ENCODE peak calls at places on chromosome 13, in five cellular contexts. V is right atrium auricular region, M is mesendoderm, Y is adipocyte, H is GM06990. I is an unnamed sample.

GRCh38 chr13:21812192-21812626 is 141.3 kb downstream of the FGF9 start:
- DNase-seq in V (no peak), M (no peak), Y (no peak), H (no peak), I (no peak)

GRCh38 chr13:68190826-68191225 is 960.7 kb upstream of the PCDH9 start:
- DNase-seq in V (no peak), M (peak), Y (peak), H (no peak), I (no peak)

GRCh38 chr13:80604094-80604493 is 263.2 kb upstream of the SPRY2 start:
- DNase-seq in V (no peak), M (peak), Y (no peak), H (no peak), I (no peak)

GRCh38 chr13:110206170-110206569 is 100.8 kb downstream of the COL4A1 start:
- DNase-seq in V (no peak), M (no peak), Y (no peak), H (no peak), I (no peak)

GRCh38 chr13:83221256-83221655 is 661.0 kb downstream of the SLITRK1 start:
- DNase-seq in V (no peak), M (peak), Y (no peak), H (no peak), I (no peak)

GRCh38 chr13:40315416-40316064 is 350.9 kb downstream of the FOXO1 start:
- DNase-seq in V (no peak), M (peak), Y (no peak), H (no peak), I (no peak)

GRCh38 chr13:47594833-47595232 is 406.2 kb downstream of the SUCLA2 start:
- DNase-seq in V (no peak), M (peak), Y (no peak), H (no peak), I (no peak)

GRCh38 chr13:71254384-71254783 is 612.6 kb downstream of the DACH1 start:
- DNase-seq in V (no peak), M (peak), Y (no peak), H (no peak), I (no peak)

GRCh38 chr13:32067149-32067961 is 35.8 kb downstream of the FRY start:
- DNase-seq in V (no peak), M (no peak), Y (no peak), H (no peak), I (no peak)

GRCh38 chr13:86464193-86464592 is 665.0 kb upstream of the SLITRK6 start:
- DNase-seq in V (no peak), M (peak), Y (no peak), H (no peak), I (no peak)

GRCh38 chr13:31998131-31998530 is 33.4 kb upstream of the FRY start:
- DNase-seq in V (no peak), M (peak), Y (peak), H (no peak), I (no peak)

GRCh38 chr13:90454002-90454636 is 893.4 kb upstream of the MIR17HG start:
- DNase-seq in V (no peak), M (no peak), Y (no peak), H (no peak), I (no peak)

GRCh38 chr13:102769679-102770078 is 3.9 kb downstream of the TEX30 start:
- DNase-seq in V (no peak), M (no peak), Y (peak), H (no peak), I (no peak)

GRCh38 chr13:33578786-33579185 is 239.2 kb upstream of the RFC3 start:
- DNase-seq in V (no peak), M (peak), Y (no peak), H (no peak), I (no peak)

GRCh38 chr13:43036386-43037220 is 13.2 kb downstream of the DNAJC15 start:
- DNase-seq in V (no peak), M (peak), Y (no peak), H (no peak), I (no peak)

GRCh38 chr13:21834511-21834910 is 163.6 kb downstream of the FGF9 start:
- DNase-seq in V (no peak), M (peak), Y (no peak), H (no peak), I (no peak)

GRCh38 chr13:85864963-85865530 is 65.8 kb upstream of the SLITRK6 start:
- DNase-seq in V (no peak), M (peak), Y (peak), H (no peak), I (no peak)

GRCh38 chr13:25169356-25169755 is 2.7 kb downstream of the AMER2 start:
- DNase-seq in V (no peak), M (no peak), Y (no peak), H (no peak), I (no peak)

GRCh38 chr13:73754727-73755292 is 379.4 kb downstream of the KLF12 start:
- DNase-seq in V (no peak), M (peak), Y (peak), H (no peak), I (no peak)

GRCh38 chr13:95023405-95023804 is 277.8 kb downstream of the ABCC4 start:
- DNase-seq in V (no peak), M (peak), Y (no peak), H (no peak), I (no peak)

GRCh38 chr13:45700971-45701900 is 884 bp upstream of the CBY2 start:
- DNase-seq in V (peak), M (no peak), Y (no peak), H (peak), I (peak)

GRCh38 chr13:60331249-60332012 is 65.6 kb upstream of the TDRD3 start:
- DNase-seq in V (no peak), M (peak), Y (no peak), H (no peak), I (no peak)

GRCh38 chr13:99656092-99656745 is 154.9 kb downstream of the TM9SF2 start:
- DNase-seq in V (peak), M (peak), Y (peak), H (no peak), I (peak)
- H3K4me3 ChIP-seq in V (no peak), M (no peak), Y (no peak), H (no peak), I (no peak)

GRCh38 chr13:75135325-75135825 is 346.6 kb downstream of the TBC1D4 start:
- DNase-seq in V (no peak), M (peak), Y (peak), H (no peak), I (no peak)
- H3K4me3 ChIP-seq in V (no peak), M (no peak), Y (no peak), H (no peak), I (no peak)

DNA sequence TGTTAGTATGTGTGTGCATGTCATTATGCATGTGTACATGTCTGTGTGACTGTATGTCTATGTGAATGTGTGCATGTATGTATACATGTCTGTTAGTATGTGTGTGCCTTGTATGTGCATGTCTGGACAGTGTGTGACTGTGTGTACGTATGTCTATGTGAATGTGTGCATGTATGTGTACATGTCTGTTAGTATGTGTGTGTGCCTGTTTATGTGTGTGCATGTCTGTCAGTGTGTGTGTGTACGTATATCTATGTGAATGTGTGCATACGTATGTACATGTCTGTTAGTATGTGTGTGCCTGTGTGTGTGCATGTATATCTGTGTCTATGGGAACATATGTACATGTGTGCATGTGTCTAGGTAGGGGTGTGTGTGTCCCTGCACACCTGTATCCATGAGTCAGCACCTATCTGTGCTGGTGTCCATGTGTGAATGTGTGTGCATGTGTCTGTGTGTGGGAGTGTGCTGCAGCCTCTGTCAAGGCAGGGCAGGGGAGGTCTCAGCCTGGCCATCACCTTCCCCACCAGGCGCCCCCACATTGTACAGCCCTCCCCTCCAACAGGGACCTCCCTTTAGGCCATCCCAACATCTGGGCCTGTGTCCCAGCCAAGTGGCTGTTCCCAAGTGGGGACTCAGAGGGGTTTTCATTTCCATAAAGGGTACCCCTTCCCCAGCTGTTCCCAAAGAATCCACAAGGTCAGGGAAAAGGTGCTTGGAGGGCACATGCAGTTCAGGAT is 4.4 kb downstream of the GAS6 start:
- DNase-seq in V (peak), M (no peak), Y (no peak), H (no peak), I (no peak)
- H3K4me3 ChIP-seq in V (no peak), M (no peak), Y (no peak), H (no peak), I (no peak)

GRCh38 chr13:30618186-30618937 is 642 bp downstream of the USPL1 start:
- DNase-seq in V (no peak), M (no peak), Y (peak), H (peak), I (peak)

GRCh38 chr13:30617315-30618185 is at the start of gene USPL1:
- DNase-seq in V (peak), M (peak), Y (peak), H (peak), I (peak)

GRCh38 chr13:30619731-30620130 is 2.0 kb downstream of the USPL1 start:
- DNase-seq in V (no peak), M (no peak), Y (no peak), H (no peak), I (no peak)

GRCh38 chr13:30616927-30617314 is 799 bp upstream of the USPL1 start:
- DNase-seq in V (peak), M (peak), Y (peak), H (no peak), I (peak)

GRCh38 chr13:30618938-30619289 is 1.2 kb downstream of the USPL1 start:
- DNase-seq in V (no peak), M (no peak), Y (no peak), H (no peak), I (no peak)
- H3K4me3 ChIP-seq in V (peak), M (peak), Y (peak), H (peak), I (peak)

GRCh38 chr13:59247166-59247565 is 916.6 kb downstream of the DIAPH3 start:
- DNase-seq in V (no peak), M (no peak), Y (no peak), H (no peak), I (no peak)

DNA sequence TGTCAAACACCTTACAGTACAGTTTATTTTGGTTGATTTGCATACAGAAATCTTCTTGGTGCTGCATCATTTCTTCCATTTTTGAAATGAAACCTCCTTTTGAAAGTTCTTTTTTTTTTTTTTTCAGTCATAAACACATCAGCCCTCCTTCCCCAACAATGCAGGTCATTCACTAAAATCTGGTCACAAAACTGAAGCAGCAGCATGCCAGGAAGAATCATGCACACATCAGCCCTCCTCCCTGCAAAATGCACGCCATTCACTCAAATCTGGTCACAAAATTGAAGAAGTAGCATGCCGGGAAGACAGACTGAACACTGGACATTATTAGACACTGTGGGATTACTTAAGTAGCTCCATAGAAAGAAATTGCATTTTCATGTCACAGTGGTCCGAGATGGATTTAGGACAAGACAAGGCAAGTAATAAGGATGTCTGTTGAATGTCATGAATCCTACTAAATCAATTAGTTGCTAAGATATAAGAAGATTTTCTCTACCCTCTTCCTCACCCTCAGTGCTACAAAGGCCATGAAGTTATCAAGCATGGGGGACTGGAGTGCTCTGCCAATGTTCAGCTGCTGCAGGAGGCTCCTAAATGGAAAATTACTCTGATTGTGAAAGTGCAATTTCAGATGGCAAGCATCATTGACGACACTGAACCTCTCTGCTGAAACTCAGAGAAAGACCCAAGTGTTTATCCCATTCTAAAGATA is 913.3 kb downstream of the DIAPH3 start:
- DNase-seq in V (no peak), M (no peak), Y (no peak), H (no peak), I (no peak)
- H3K4me3 ChIP-seq in V (no peak), M (no peak), Y (no peak), H (no peak), I (no peak)

DNA sequence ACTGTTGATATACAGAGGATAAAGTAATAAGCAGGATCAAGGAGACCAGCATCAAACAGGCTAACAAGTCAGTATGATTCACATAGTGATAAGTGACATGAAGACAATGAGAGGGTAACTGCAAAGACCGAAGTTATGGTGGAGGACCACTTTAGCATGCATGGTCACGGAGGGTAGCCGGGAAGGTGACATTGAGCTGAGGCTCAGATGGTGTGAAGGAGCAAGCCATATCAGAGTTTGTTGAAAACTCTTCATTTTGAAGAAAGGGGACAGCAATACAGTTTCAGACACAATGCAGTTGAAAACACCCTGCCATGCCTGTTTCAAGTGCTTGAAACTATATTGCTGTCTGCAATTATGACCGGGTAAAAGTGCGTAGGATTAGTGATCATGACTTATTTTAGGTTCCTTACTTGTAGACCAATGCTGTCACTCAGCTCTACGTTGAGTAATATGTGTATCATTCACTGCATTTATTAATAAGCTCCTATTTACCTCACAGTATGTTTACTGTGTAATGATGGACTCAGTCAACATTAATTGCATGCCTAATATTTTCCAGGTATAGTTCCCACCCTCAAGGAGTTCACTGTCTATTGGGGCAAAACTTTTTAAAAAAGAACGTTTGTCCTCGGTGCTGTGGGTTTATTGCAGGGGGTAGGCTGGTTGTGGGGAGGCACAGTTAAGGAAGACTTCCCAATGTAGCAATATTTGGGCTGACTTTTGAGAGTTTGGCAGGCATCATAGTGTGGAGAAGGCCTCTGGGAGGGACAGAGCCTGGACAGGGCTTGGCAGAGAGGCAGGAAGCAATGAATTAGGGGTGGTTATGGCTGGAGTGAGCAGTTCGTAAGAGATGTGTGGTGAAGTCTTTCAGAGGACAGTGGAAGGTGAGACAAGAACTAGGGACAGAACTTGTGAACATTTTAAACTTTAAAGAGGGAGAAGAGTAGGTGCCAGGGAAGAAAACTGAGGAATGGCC is 3.2 kb downstream of the UBAC2 start:
- DNase-seq in V (no peak), M (no peak), Y (no peak), H (peak), I (no peak)
- H3K4me3 ChIP-seq in V (no peak), M (no peak), Y (no peak), H (peak), I (peak)

GRCh38 chr13:27034678-27035111 is 136.9 kb downstream of the USP12 start:
- DNase-seq in V (no peak), M (peak), Y (no peak), H (no peak), I (no peak)
- H3K4me3 ChIP-seq in V (no peak), M (peak), Y (peak), H (no peak), I (no peak)

GRCh38 chr13:49607761-49608160 is 20.5 kb upstream of the ARL11 start:
- DNase-seq in V (no peak), M (no peak), Y (no peak), H (no peak), I (no peak)

GRCh38 chr13:49604570-49604969 is 19.2 kb upstream of the RCBTB1 start:
- DNase-seq in V (no peak), M (no peak), Y (no peak), H (no peak), I (no peak)

GRCh38 chr13:49608932-49609331 is 19.4 kb upstream of the ARL11 start:
- DNase-seq in V (no peak), M (no peak), Y (no peak), H (no peak), I (no peak)

GRCh38 chr13:49610176-49610575 is 18.1 kb upstream of the ARL11 start:
- DNase-seq in V (no peak), M (no peak), Y (no peak), H (no peak), I (no peak)

GRCh38 chr13:49606747-49607648 is 21.3 kb upstream of the ARL11 start:
- DNase-seq in V (peak), M (peak), Y (peak), H (peak), I (peak)
- H3K4me3 ChIP-seq in V (no peak), M (no peak), Y (peak), H (peak), I (peak)

GRCh38 chr13:98143601-98144500 is 957 bp downstream of the FARP1 start:
- DNase-seq in V (no peak), M (peak), Y (peak), H (no peak), I (no peak)

GRCh38 chr13:98143157-98143553 is 261 bp downstream of the FARP1 start:
- DNase-seq in V (no peak), M (no peak), Y (no peak), H (no peak), I (no peak)

GRCh38 chr13:98141938-98142426 is 912 bp upstream of the FARP1 start:
- DNase-seq in V (no peak), M (peak), Y (no peak), H (no peak), I (no peak)

GRCh38 chr13:98142427-98143156 is at the start of gene FARP1:
- DNase-seq in V (no peak), M (peak), Y (peak), H (peak), I (no peak)

GRCh38 chr13:98144501-98145350 is 1.8 kb downstream of the FARP1 start:
- DNase-seq in V (no peak), M (peak), Y (peak), H (no peak), I (no peak)
- H3K4me3 ChIP-seq in V (peak), M (peak), Y (peak), H (peak), I (no peak)

GRCh38 chr13:51220706-51221105 is 1.5 kb upstream of the FAM124A start:
- DNase-seq in V (no peak), M (no peak), Y (no peak), H (no peak), I (no peak)

GRCh38 chr13:51221674-51222509 is at the start of gene FAM124A:
- DNase-seq in V (no peak), M (peak), Y (peak), H (peak), I (no peak)

GRCh38 chr13:51222510-51223283 is 499 bp downstream of the FAM124A start:
- DNase-seq in V (no peak), M (peak), Y (peak), H (peak), I (no peak)

GRCh38 chr13:51218691-51219090 is 3.5 kb upstream of the FAM124A start:
- DNase-seq in V (no peak), M (no peak), Y (no peak), H (no peak), I (no peak)

GRCh38 chr13:51221108-51221507 is 1.1 kb upstream of the FAM124A start:
- DNase-seq in V (no peak), M (no peak), Y (no peak), H (no peak), I (no peak)
- H3K4me3 ChIP-seq in V (no peak), M (no peak), Y (no peak), H (no peak), I (no peak)